ENCODE peak calls at places on chromosomes 3 and 15, in seven cellular contexts. G, J, O, U, X, D and F are unnamed samples.

GRCh38 chr3:127786358-127787070 is 35.8 kb downstream of the MGLL start:
- DNase-seq in G (no peak), J (no peak), O (no peak), U (no peak), X (peak; percentile 68), D (peak; percentile 28), F (no peak)

GRCh38 chr15:68151277-68151676 is 53.9 kb downstream of the CALML4 start:
- DNase-seq in G (no peak), J (no peak), O (no peak), U (no peak), X (no peak), D (no peak), F (no peak)

GRCh38 chr3:170012683-170013400 is 25.0 kb upstream of the GPR160 start:
- DNase-seq in G (no peak), J (no peak), O (no peak), U (no peak), X (no peak), D (no peak), F (no peak)

GRCh38 chr15:89104172-89104564 is 15.9 kb downstream of the ABHD2 start:
- DNase-seq in G (no peak), J (no peak), O (no peak), U (no peak), X (no peak), D (no peak), F (no peak)

GRCh38 chr3:44942202-44942921 is 33.6 kb downstream of the ZDHHC3 start:
- DNase-seq in G (no peak), J (no peak), O (no peak), U (no peak), X (no peak), D (no peak), F (no peak)

GRCh38 chr15:93800805-93801204 is 430.6 kb upstream of the MCTP2 start:
- DNase-seq in G (no peak), J (no peak), O (no peak), U (no peak), X (no peak), D (no peak), F (no peak)

GRCh38 chr3:141514382-141514781 is 27.6 kb downstream of the RASA2 start:
- DNase-seq in G (no peak), J (no peak), O (no peak), U (no peak), X (no peak), D (no peak), F (no peak)

GRCh38 chr3:41863024-41863423 is 98.9 kb downstream of the ULK4 start:
- DNase-seq in G (no peak), J (no peak), O (no peak), U (no peak), X (no peak), D (no peak), F (no peak)

GRCh38 chr15:96326551-96327154 is 3.8 kb upstream of the NR2F2 start:
- DNase-seq in G (no peak), J (no peak), O (no peak), U (no peak), X (no peak), D (no peak), F (no peak)

GRCh38 chr15:26713498-26713897 is 59.4 kb downstream of the GABRB3 start:
- DNase-seq in G (no peak), J (no peak), O (no peak), U (no peak), X (no peak), D (no peak), F (no peak)

GRCh38 chr15:56781666-56782065 is 48.4 kb upstream of the ZNF280D start:
- DNase-seq in G (no peak), J (no peak), O (no peak), U (no peak), X (no peak), D (no peak), F (no peak)

GRCh38 chr3:52520716-52521487 is 12.8 kb downstream of the NT5DC2 start:
- DNase-seq in G (no peak), J (no peak), O (no peak), U (no peak), X (no peak), D (no peak), F (no peak)

GRCh38 chr3:161339517-161340500 is 31.5 kb downstream of the SPTSSB start:
- DNase-seq in G (no peak), J (no peak), O (no peak), U (no peak), X (no peak), D (no peak), F (no peak)

GRCh38 chr3:30681276-30682211 is 75.1 kb downstream of the TGFBR2 start:
- DNase-seq in G (no peak), J (no peak), O (no peak), U (no peak), X (peak; percentile 70), D (no peak), F (no peak)